ENCODE peak calls at places on chromosome 4, in six cellular contexts. K is CD4-positive, alpha-beta memory T cell; L is heart right ventricle; W is T-helper 17 cell; Q is A673; C is IMR-90. X is an unnamed sample.

GRCh38 chr4:168509786-168510185 is 12.9 kb downstream of the PALLD start:
- DNase-seq in W (no peak), K (peak; percentile 76), L (no peak), Q (peak; percentile 41), C (peak; percentile 92), X (no peak)

GRCh38 chr4:138438608-138439007 is 196.5 kb upstream of the SLC7A11 start:
- DNase-seq in K (no peak), Q (no peak), L (no peak), C (peak; percentile 47), W (no peak), X (no peak)

GRCh38 chr4:122005064-122005755 is 53.4 kb upstream of the TRPC3 start:
- DNase-seq in K (no peak), L (no peak), C (peak; percentile 93), W (no peak), Q (no peak), X (no peak)

GRCh38 chr4:103429283-103429682 is 231.1 kb upstream of the CENPE start:
- DNase-seq in W (no peak), K (no peak), C (no peak), Q (peak; percentile 24), L (no peak), X (no peak)

GRCh38 chr4:170109586-170110289 is 20.0 kb upstream of the AADAT start:
- DNase-seq in L (no peak), K (no peak), C (no peak), W (no peak), Q (peak; percentile 67), X (no peak)

GRCh38 chr4:48196758-48197504 is 62.9 kb upstream of the TXK start:
- DNase-seq in C (no peak), K (no peak), Q (no peak), L (no peak), W (no peak), X (no peak)

GRCh38 chr4:182752158-182752910 is 164.9 kb downstream of the DCTD start:
- DNase-seq in W (no peak), K (no peak), L (no peak), C (peak; percentile 83), Q (no peak), X (no peak)

GRCh38 chr4:10605056-10605455 is 79.5 kb downstream of the CLNK start:
- DNase-seq in W (no peak), C (peak; percentile 41), Q (no peak), K (no peak), L (no peak), X (no peak)

GRCh38 chr4:175807596-175807995 is 4.5 kb downstream of the GPM6A start:
- DNase-seq in K (no peak), L (no peak), Q (no peak), C (no peak), W (no peak), X (no peak)

GRCh38 chr4:129377131-129377845 is 281.3 kb downstream of the C4orf33 start:
- DNase-seq in K (no peak), W (no peak), C (no peak), Q (no peak), L (no peak), X (no peak)

DNA sequence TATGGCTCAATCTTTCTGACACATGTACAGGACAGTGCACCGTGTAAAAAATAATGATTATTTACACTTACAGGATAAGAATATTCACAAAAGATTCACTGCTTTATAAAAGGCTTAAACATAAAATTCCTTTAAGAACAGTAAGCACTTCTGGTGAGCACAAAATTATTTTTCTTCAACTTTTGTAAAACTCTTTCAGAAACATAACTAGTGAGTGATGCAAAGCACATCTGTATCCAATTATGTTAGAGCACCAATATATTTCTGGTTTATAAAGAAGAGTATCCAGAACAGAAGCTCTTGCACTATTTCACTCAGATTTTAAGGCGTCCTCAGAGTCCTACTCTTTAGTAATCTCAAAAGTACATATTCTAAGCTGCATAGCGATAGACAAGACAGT is 275.9 kb downstream of the C4orf33 start:
- DNase-seq in C (no peak), K (no peak), Q (no peak), W (no peak), L (no peak), X (no peak)
- H3K9me3 ChIP-seq in C (no peaks in the 10 kb centered on the region), K (no peaks in the 10 kb centered on the region), Q (no peaks in the 10 kb centered on the region), W (no peaks in the 10 kb centered on the region), L (no peaks in the 10 kb centered on the region), X (no peaks in the 10 kb centered on the region)

GRCh38 chr4:43822621-43823020 is 626.0 kb downstream of the KCTD8 start:
- DNase-seq in Q (no peak), K (no peak), W (no peak), C (no peak), L (no peak), X (no peak)
- H3K9me3 ChIP-seq in Q (peaks cover 33% of the 10 kb centered on the region), K (no peaks in the 10 kb centered on the region), W (no peaks in the 10 kb centered on the region), C (peaks cover 10% of the 10 kb centered on the region), L (no peaks in the 10 kb centered on the region), X (no peaks in the 10 kb centered on the region)

GRCh38 chr4:8900588-8900987 is 28.9 kb upstream of the HMX1 start:
- DNase-seq in Q (no peak), L (no peak), C (no peak), W (no peak), K (no peak), X (no peak)
- H3K9me3 ChIP-seq in Q (peaks cover 18% of the 10 kb centered on the region), L (no peaks in the 10 kb centered on the region), C (peaks cover 15% of the 10 kb centered on the region), W (no peaks in the 10 kb centered on the region), K (no peaks in the 10 kb centered on the region), X (peaks cover 32% of the 10 kb centered on the region)

GRCh38 chr4:73206236-73206635 is 52.4 kb downstream of the ANKRD17 start:
- DNase-seq in C (no peak), K (no peak), W (no peak), Q (no peak), L (no peak), X (no peak)

GRCh38 chr4:73208376-73208775 is 50.2 kb downstream of the ANKRD17 start:
- DNase-seq in K (no peak), C (peak; percentile 79), Q (no peak), W (no peak), L (no peak), X (no peak)

GRCh38 chr4:73205482-73205881 is 53.1 kb downstream of the ANKRD17 start:
- DNase-seq in W (no peak), K (no peak), Q (no peak), L (no peak), C (no peak), X (no peak)
- H3K9me3 ChIP-seq in W (no peaks in the 10 kb centered on the region), K (no peaks in the 10 kb centered on the region), Q (no peaks in the 10 kb centered on the region), L (no peaks in the 10 kb centered on the region), C (peaks cover 5% of the 10 kb centered on the region), X (no peaks in the 10 kb centered on the region)

X was measured in upper lobe of left lung.